ENCODE peak calls at places on chromosomes 11 and 22, in six cellular contexts. L, E, K, A, V and R are unnamed samples.
A peak's percentile ranks its signal among the peaks of the same experiment; 100 is the strongest.

GRCh38 chr11:3942160-3942955 is 86.9 kb downstream of the STIM1 start:
- DNase-seq in L (no peak), E (no peak), K (no peak), A (no peak), V (no peak), R (no peak)

GRCh38 chr22:35376728-35377472 is 4.0 kb upstream of the HMOX1 start:
- DNase-seq in L (peak; percentile 100), E (peak; percentile 95), K (peak; percentile 98), A (peak; percentile 99), V (peak; percentile 87), R (peak; percentile 98)

GRCh38 chr11:107719557-107720304 is 7.9 kb upstream of the SLN start:
- DNase-seq in L (no peak), E (no peak), K (no peak), A (no peak), V (no peak), R (no peak)

GRCh38 chr11:17703951-17704350 is 15.4 kb upstream of the MYOD1 start:
- DNase-seq in L (peak; percentile 26), E (no peak), K (no peak), A (peak; percentile 42), V (no peak), R (no peak)

GRCh38 chr11:12531020-12531419 is 143.2 kb upstream of the TEAD1 start:
- DNase-seq in L (no peak), E (no peak), K (no peak), A (no peak), V (no peak), R (no peak)

GRCh38 chr11:64036081-64037026 is 623 bp downstream of the FLRT1 start:
- DNase-seq in L (no peak), E (no peak), K (peak; percentile 54), A (peak; percentile 35), V (no peak), R (no peak)

GRCh38 chr11:35111171-35112055 is 27.6 kb upstream of the CD44 start:
- DNase-seq in L (no peak), E (no peak), K (peak; percentile 92), A (peak; percentile 92), V (no peak), R (no peak)

GRCh38 chr22:33861216-33861875 is 58.9 kb downstream of the LARGE1 start:
- DNase-seq in L (no peak), E (no peak), K (no peak), A (no peak), V (no peak), R (no peak)

GRCh38 chr11:122267602-122268001 is 151.6 kb upstream of the BLID start:
- DNase-seq in L (peak; percentile 89), E (no peak), K (peak; percentile 17), A (peak; percentile 56), V (no peak), R (no peak)

GRCh38 chr11:115322553-115323203 is 181.5 kb downstream of the CADM1 start:
- DNase-seq in L (no peak), E (no peak), K (no peak), A (no peak), V (no peak), R (no peak)

GRCh38 chr11:61812736-61813411 is 3.9 kb downstream of the FADS1 start:
- DNase-seq in L (no peak), E (no peak), K (no peak), A (no peak), V (no peak), R (no peak)

GRCh38 chr22:26711205-26711958 is 54.0 kb downstream of the MIAT start:
- DNase-seq in L (no peak), E (no peak), K (peak; percentile 84), A (peak; percentile 62), V (no peak), R (peak; percentile 31)

GRCh38 chr11:118790357-118791014 is 478 bp downstream of the DDX6 start:
- DNase-seq in L (peak; percentile 86), E (peak; percentile 53), K (peak; percentile 76), A (peak; percentile 56), V (peak; percentile 76), R (peak; percentile 66)

GRCh38 chr11:98207086-98207485 is 813.7 kb upstream of the CNTN5 start:
- DNase-seq in L (no peak), E (no peak), K (no peak), A (no peak), V (no peak), R (no peak)

GRCh38 chr22:35930933-35931332 is 97.7 kb downstream of the RBFOX2 start:
- DNase-seq in L (peak; percentile 78), E (peak; percentile 20), K (peak; percentile 83), A (peak; percentile 80), V (no peak), R (no peak)

GRCh38 chr11:96155627-96156378 is 187.2 kb downstream of the MAML2 start:
- DNase-seq in L (peak; percentile 86), E (no peak), K (peak; percentile 100), A (peak; percentile 97), V (no peak), R (peak; percentile 51)

GRCh38 chr11:65431452-65432132 is 9.0 kb downstream of the NEAT1 start:
- DNase-seq in L (no peak), E (no peak), K (peak; percentile 81), A (peak; percentile 48), V (no peak), R (no peak)

GRCh38 chr22:30573594-30574094 is 821 bp downstream of the GAL3ST1 start:
- DNase-seq in L (no peak), E (no peak), K (no peak), A (no peak), V (no peak), R (no peak)

GRCh38 chr11:76652989-76653673 is 17.4 kb downstream of the LRRC32 start:
- DNase-seq in L (no peak), E (no peak), K (no peak), A (no peak), V (no peak), R (peak; percentile 12)
- H3K4me1 ChIP-seq in L (peaks cover 1% of the 10 kb centered on the region), E (peaks cover 3% of the 10 kb centered on the region), K (no peaks in the 10 kb centered on the region), A (peaks cover 36% of the 10 kb centered on the region), V (peaks cover 9% of the 10 kb centered on the region), R (no peaks in the 10 kb centered on the region)

DNA sequence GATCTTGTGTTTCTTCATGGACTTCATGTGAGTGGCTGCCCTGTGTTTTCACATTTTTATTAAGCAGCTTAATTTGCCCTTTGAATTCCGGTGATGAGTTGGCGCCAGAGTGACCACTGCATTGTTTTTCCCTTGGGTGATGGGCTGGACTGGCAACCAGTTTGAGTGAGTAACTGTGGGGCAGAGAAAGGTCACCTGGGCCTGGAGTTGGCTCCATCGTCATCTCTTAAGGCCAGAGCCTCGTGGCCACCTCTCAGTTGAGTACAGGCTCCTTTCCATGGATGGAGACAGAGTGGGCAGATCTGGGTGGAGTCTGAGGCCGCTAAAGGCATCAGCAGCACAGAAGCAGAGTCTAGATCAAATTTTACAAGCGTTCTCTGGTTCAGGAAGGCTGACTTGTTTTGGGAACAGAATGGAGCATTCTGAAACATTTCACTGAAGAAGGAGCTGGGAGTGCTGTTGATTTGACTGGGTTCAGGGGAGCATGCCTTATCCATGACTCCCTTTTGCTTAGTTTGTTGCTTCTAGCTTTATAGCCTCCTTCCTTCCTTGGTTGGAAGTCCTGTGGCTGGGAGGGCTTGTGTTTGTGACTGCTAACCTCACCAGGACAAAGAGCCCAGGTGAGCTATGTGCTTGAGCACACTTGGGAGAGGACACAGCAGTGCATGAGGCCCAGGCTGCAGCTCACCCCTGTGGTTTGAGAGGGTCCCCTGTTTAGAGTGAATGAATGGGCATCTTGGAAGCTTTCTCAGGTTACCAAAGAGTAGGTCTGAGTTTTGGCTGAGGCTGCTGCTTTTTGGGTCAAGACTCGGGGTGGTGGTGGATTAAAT is 7.8 kb downstream of the BCR start:
- DNase-seq in L (no peak), E (no peak), K (no peak), A (peak; percentile 23), V (no peak), R (no peak)
- H2BK15ac ChIP-seq in L (no peak overlapping the region), E (no peak overlapping the region), K (no peak overlapping the region), A (no peak overlapping the region), V (peak overlapping the region; percentile 49), R (no peak overlapping the region)

GRCh38 chr11:123388640-123389039 is 41.4 kb upstream of the GRAMD1B start:
- DNase-seq in L (no peak), E (no peak), K (no peak), A (no peak), V (no peak), R (no peak)

GRCh38 chr11:123391646-123392348 is 38.3 kb upstream of the GRAMD1B start:
- DNase-seq in L (no peak), E (no peak), K (no peak), A (no peak), V (no peak), R (no peak)

GRCh38 chr11:123390146-123390545 is 39.9 kb upstream of the GRAMD1B start:
- DNase-seq in L (no peak), E (no peak), K (no peak), A (no peak), V (no peak), R (no peak)

GRCh38 chr11:123392813-123393212 is 37.3 kb upstream of the GRAMD1B start:
- DNase-seq in L (no peak), E (no peak), K (no peak), A (no peak), V (no peak), R (no peak)

DNA sequence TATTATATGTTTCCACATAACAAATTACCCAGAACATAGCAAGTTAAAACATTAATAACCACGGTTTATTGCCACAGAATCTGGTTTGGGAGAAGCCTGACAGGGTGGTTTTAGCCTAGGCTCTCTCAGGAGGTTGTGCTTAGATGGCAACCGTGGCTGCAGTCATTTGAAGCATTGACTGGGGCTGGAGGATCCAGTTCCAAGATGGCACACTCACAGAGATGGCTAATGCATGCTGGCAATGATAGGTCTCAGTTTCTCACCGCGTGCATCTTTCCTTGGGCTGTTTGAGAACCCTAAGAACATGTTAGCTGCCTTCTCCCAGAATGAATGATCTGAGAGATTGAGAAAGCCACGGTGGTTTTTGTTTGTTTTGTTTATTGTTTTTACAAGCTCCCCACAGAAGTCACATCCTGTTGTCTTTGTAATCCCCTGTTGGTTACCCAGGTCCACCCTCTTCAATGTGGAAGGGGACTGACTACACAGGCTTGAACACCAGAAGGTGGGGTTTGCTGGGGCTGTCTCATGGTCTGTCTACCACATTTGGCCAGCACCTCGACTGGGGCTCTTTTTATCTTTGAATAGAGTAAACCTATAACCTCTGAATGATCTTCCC is 36.6 kb upstream of the GRAMD1B start:
- DNase-seq in L (peak; percentile 37), E (no peak), K (no peak), A (no peak), V (no peak), R (no peak)
- H3K23ac ChIP-seq in L (no peak overlapping the region), E (no peak overlapping the region), K (no peak overlapping the region), A (no peak overlapping the region), V (no peak overlapping the region), R (no peak overlapping the region)

GRCh38 chr22:42367980-42368378 is 64.2 kb downstream of the NFAM1 start:
- DNase-seq in L (no peak), E (no peak), K (no peak), A (no peak), V (no peak), R (no peak)
- H3K4me1 ChIP-seq in L (peaks cover 20% of the 10 kb centered on the region), E (peaks cover 32% of the 10 kb centered on the region), K (peaks cover 30% of the 10 kb centered on the region), A (peaks cover 1% of the 10 kb centered on the region), V (peaks cover 50% of the 10 kb centered on the region), R (peaks cover 13% of the 10 kb centered on the region)

DNA sequence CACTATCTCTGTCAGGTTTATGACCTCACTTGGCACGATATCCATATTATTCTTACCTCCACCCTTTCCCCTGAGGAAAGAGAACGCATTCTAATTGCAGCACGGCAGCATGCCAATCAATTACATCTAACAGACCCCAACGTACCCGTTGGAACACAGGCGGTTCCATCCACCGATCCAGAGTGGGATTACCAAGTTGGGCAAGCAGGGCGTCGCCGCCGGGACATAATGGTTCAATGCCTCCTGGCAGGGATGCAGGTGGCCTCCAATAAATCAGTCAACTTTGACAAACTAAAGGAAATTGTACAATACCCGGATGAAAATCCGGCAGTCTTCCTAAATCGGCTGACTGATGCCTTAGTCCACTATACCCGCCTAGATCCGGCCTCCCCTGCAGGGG is 12.1 kb upstream of the OR56A3 start:
- DNase-seq in L (no peak), E (no peak), K (no peak), A (no peak), V (no peak), R (no peak)
- H2BK15ac ChIP-seq in L (no peak overlapping the region), E (no peak overlapping the region), K (no peak overlapping the region), A (no peak overlapping the region), V (no peak overlapping the region), R (no peak overlapping the region)

GRCh38 chr11:129242855-129243254 is 50.7 kb upstream of the ARHGAP32 start:
- DNase-seq in L (no peak), E (no peak), K (no peak), A (no peak), V (no peak), R (no peak)
- H3K23ac ChIP-seq in L (no peak overlapping the region), E (no peak overlapping the region), K (no peak overlapping the region), A (no peak overlapping the region), V (no peak overlapping the region), R (no peak overlapping the region)